ENCODE peak calls at places on chromosomes 1 and 21, in six cellular contexts. U, P, K, I, S and C are unnamed samples. For H3K9me3 and H3K4me1, the result is how much of the 10 kb centered on the place peaks cover.

GRCh38 chr1:21635138-21635535 is 34.0 kb downstream of the RAP1GAP start:
- DNase-seq in P (no peak), S (no peak), K (no peak), U (no peak), I (no peak), C (no peak)

GRCh38 chr1:29592261-29592615 is 355.9 kb downstream of the PTPRU start:
- DNase-seq in U (no peak), S (no peak), K (no peak), I (no peak), P (no peak), C (no peak)

GRCh38 chr1:165364432-165365133 is 8.1 kb upstream of the LMX1A start:
- DNase-seq in U (no peak), S (no peak), K (no peak), I (no peak), P (no peak), C (no peak)

GRCh38 chr21:37855568-37856391 is 60.5 kb downstream of the KCNJ6 start:
- DNase-seq in U (no peak), K (no peak), P (peak), S (no peak), I (no peak), C (no peak)

GRCh38 chr1:25926731-25927496 is 20.7 kb upstream of the STMN1 start:
- DNase-seq in I (no peak), S (no peak), K (no peak), U (no peak), P (no peak), C (no peak)

GRCh38 chr1:6073480-6074053 is 27.9 kb downstream of the KCNAB2 start:
- DNase-seq in U (no peak), P (no peak), K (no peak), S (no peak), I (no peak), C (no peak)

GRCh38 chr21:18369115-18369514 is 34.5 kb downstream of the TMPRSS15 start:
- DNase-seq in K (no peak), I (no peak), S (no peak), P (no peak), U (no peak), C (no peak)

GRCh38 chr1:21887216-21887736 is 49.8 kb downstream of the HSPG2 start:
- DNase-seq in S (no peak), U (no peak), P (no peak), K (peak), I (no peak), C (no peak)

GRCh38 chr1:201021333-201022177 is 2.0 kb downstream of the KIF21B start:
- DNase-seq in I (no peak), P (no peak), S (no peak), U (no peak), K (no peak), C (no peak)
- H3K9me3 ChIP-seq in I (under half), P (under half), S (under half), U (under half), K (under half), C (under half)

DNA sequence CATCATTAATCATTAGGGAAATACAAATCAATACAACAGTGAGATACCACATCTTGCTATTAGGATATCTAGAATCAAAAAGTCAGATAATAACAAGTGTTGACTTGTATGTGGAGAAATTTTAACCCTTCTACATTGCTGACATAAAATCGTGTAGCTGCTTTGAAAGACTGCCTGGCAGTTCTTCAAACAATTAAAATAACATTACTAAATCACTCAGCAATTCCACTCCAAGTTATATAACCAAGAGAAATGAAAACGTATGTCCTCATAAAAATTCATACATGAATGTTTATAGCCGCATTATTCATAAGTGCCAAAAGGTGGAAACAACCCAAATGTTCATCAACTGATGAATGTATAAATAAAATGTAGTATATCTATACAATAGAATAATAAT is 164.6 kb downstream of the RASAL2 start:
- DNase-seq in K (no peak), I (no peak), P (no peak), S (no peak), U (no peak), C (no peak)
- H3K4me1 ChIP-seq in K (under half), I (under half), P (under half), S (under half), U (under half), C (under half)

DNA sequence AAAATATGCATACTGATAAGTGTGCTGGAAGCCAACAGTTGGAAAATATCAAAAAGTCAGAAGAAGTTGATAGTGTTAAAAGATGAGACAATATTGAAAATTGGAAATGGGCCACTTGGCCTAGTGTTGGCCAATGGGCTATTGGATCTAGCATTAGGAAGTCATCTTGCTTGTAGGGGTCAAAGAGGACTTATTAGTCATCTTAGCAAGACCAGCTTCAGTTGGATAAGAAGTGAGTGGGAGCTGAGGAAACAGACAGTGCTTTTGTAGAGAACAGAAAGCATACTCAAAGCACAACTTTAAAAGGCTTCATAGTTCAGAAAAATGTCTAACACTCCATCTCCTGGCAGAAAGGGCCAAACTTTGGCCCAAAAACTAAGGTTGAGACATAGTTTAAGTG is 139.9 kb upstream of the PKN2 start:
- DNase-seq in P (no peak), U (no peak), S (no peak), I (no peak), K (no peak), C (no peak)
- TF ChIP-seq CTCF in P (no peak), U (no peak), S (no peak), I (no peak), K (no peak), C (no peak)

DNA sequence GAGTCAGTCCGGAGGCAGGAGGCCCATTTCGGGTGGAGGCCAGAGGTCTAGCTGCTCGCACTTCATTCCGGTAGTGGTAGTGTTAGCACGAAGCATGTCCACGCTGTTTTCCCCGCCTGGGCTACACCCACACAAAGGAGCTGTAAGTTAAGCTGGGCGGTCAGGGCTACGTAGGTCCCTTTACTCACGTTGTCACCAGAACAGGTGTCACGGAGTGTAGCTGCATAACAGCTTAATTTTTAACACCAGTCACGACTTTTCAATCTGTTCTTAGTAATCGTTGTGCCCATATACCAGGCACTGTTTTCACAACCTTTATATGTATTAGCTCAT is 15.6 kb downstream of the HLX start:
- DNase-seq in U (no peak), S (no peak), P (no peak), K (no peak), I (no peak), C (no peak)
- H3K9me3 ChIP-seq in U (under half), S (under half), P (under half), K (under half), I (under half), C (under half)

GRCh38 chr1:200364831-200365230 is 45.0 kb downstream of the ZNF281 start:
- DNase-seq in K (no peak), P (peak), U (no peak), I (no peak), S (no peak), C (no peak)

GRCh38 chr1:200362421-200362820 is 47.4 kb downstream of the ZNF281 start:
- DNase-seq in U (no peak), I (no peak), P (no peak), K (no peak), S (no peak), C (no peak)

GRCh38 chr1:200365897-200366426 is 43.9 kb downstream of the ZNF281 start:
- DNase-seq in U (no peak), P (no peak), K (no peak), I (no peak), S (no peak), C (no peak)

GRCh38 chr1:200363200-200363933 is 46.5 kb downstream of the ZNF281 start:
- DNase-seq in I (no peak), K (no peak), S (no peak), U (no peak), P (no peak), C (no peak)

DNA sequence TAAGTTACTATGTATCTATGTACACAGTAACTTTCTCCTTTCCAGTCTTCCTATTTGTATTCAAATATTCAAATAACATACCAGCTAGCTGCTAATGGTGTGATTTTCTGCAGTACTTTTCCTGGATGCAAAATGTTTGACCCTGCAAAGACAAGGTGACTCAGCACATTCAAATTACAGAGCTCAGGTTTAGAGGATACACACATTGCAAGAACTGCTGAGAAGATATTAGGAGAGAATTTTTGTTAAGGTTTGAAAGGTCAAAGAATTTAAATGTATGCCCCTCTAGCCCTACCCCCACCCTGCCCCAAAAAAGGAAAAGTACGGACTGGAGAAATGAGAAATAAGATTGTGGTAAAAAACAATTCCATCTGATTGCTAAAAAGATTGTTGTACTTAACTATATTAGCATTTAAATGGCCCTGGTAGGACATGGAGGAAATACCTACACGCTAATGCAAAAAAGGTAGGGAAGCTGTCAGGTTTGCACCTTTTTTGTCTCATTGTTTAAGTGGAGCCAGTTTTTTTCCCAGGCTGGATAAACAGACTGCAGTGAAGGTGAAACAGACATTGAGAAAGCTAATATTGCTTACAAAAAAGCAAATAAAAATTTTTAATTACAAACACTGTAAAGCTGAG is 45.6 kb downstream of the ZNF281 start:
- DNase-seq in P (peak), K (no peak), U (no peak), I (no peak), S (no peak), C (no peak)
- H3K4me1 ChIP-seq in P (under half), K (under half), U (under half), I (under half), S (half or more), C (under half)